ENCODE peak calls at places on chromosomes 6 and 20, in ten cellular contexts. One of them, this sample, is unnamed.

GRCh38 chr20:47785900-47786762 is 850 bp upstream of the SULF2 start:
- DNase-seq in right lobe of liver: peak
- DNase-seq in right atrium auricular region: peak
- DNase-seq in naive thymus-derived CD4-positive, alpha-beta T cell: no peak
- DNase-seq in cardiac muscle cell: peak
- DNase-seq in esophagus squamous epithelium: no peak
- DNase-seq in left ventricle myocardium inferior: peak
- DNase-seq in PC-9: peak
- DNase-seq in epithelial cell of esophagus: peak
- DNase-seq in fibroblast of lung: peak
- DNase-seq in this sample: peak

GRCh38 chr20:56504373-56505005 is 20.1 kb upstream of the FAM209A start:
- DNase-seq in right lobe of liver: no peak
- DNase-seq in right atrium auricular region: no peak
- DNase-seq in naive thymus-derived CD4-positive, alpha-beta T cell: no peak
- DNase-seq in cardiac muscle cell: peak
- DNase-seq in esophagus squamous epithelium: no peak
- DNase-seq in left ventricle myocardium inferior: no peak
- DNase-seq in PC-9: no peak
- DNase-seq in epithelial cell of esophagus: no peak
- DNase-seq in fibroblast of lung: no peak
- DNase-seq in this sample: peak

GRCh38 chr6:3449750-3450305 is 7.0 kb downstream of the SLC22A23 start:
- DNase-seq in right lobe of liver: no peak
- DNase-seq in right atrium auricular region: no peak
- DNase-seq in naive thymus-derived CD4-positive, alpha-beta T cell: no peak
- DNase-seq in cardiac muscle cell: no peak
- DNase-seq in esophagus squamous epithelium: no peak
- DNase-seq in left ventricle myocardium inferior: no peak
- DNase-seq in PC-9: no peak
- DNase-seq in epithelial cell of esophagus: no peak
- DNase-seq in fibroblast of lung: no peak
- DNase-seq in this sample: no peak

GRCh38 chr20:58709703-58710039 is 17.1 kb downstream of the NPEPL1 start:
- DNase-seq in right lobe of liver: no peak
- DNase-seq in right atrium auricular region: peak
- DNase-seq in naive thymus-derived CD4-positive, alpha-beta T cell: no peak
- DNase-seq in cardiac muscle cell: no peak
- DNase-seq in esophagus squamous epithelium: no peak
- DNase-seq in left ventricle myocardium inferior: no peak
- DNase-seq in PC-9: no peak
- DNase-seq in epithelial cell of esophagus: no peak
- DNase-seq in fibroblast of lung: no peak
- DNase-seq in this sample: no peak

GRCh38 chr20:1301031-1301529 is 27.9 kb downstream of the SDCBP2 start:
- DNase-seq in right lobe of liver: no peak
- DNase-seq in right atrium auricular region: no peak
- DNase-seq in naive thymus-derived CD4-positive, alpha-beta T cell: no peak
- DNase-seq in cardiac muscle cell: no peak
- DNase-seq in esophagus squamous epithelium: no peak
- DNase-seq in left ventricle myocardium inferior: no peak
- DNase-seq in PC-9: peak
- DNase-seq in epithelial cell of esophagus: peak
- DNase-seq in fibroblast of lung: peak
- DNase-seq in this sample: peak

GRCh38 chr20:44738779-44739477 is 6.7 kb upstream of the KCNK15 start:
- DNase-seq in right lobe of liver: no peak
- DNase-seq in right atrium auricular region: peak
- DNase-seq in naive thymus-derived CD4-positive, alpha-beta T cell: no peak
- DNase-seq in cardiac muscle cell: peak
- DNase-seq in esophagus squamous epithelium: peak
- DNase-seq in left ventricle myocardium inferior: no peak
- DNase-seq in PC-9: peak
- DNase-seq in epithelial cell of esophagus: peak
- DNase-seq in fibroblast of lung: peak
- DNase-seq in this sample: peak

GRCh38 chr20:2698912-2699311 is 6.3 kb downstream of the EBF4 start:
- DNase-seq in right lobe of liver: no peak
- DNase-seq in right atrium auricular region: peak
- DNase-seq in naive thymus-derived CD4-positive, alpha-beta T cell: no peak
- DNase-seq in cardiac muscle cell: no peak
- DNase-seq in esophagus squamous epithelium: no peak
- DNase-seq in left ventricle myocardium inferior: no peak
- DNase-seq in PC-9: no peak
- DNase-seq in epithelial cell of esophagus: no peak
- DNase-seq in fibroblast of lung: no peak
- DNase-seq in this sample: no peak

GRCh38 chr6:1971612-1972011 is 273.8 kb downstream of the GMDS start:
- DNase-seq in right lobe of liver: no peak
- DNase-seq in right atrium auricular region: no peak
- DNase-seq in naive thymus-derived CD4-positive, alpha-beta T cell: no peak
- DNase-seq in cardiac muscle cell: peak
- DNase-seq in esophagus squamous epithelium: no peak
- DNase-seq in left ventricle myocardium inferior: no peak
- DNase-seq in PC-9: no peak
- DNase-seq in epithelial cell of esophagus: no peak
- DNase-seq in fibroblast of lung: no peak
- DNase-seq in this sample: no peak

GRCh38 chr20:4484431-4485057 is 237.2 kb upstream of the PRND start:
- DNase-seq in right lobe of liver: no peak
- DNase-seq in right atrium auricular region: no peak
- DNase-seq in naive thymus-derived CD4-positive, alpha-beta T cell: no peak
- DNase-seq in cardiac muscle cell: no peak
- DNase-seq in esophagus squamous epithelium: no peak
- DNase-seq in left ventricle myocardium inferior: no peak
- DNase-seq in PC-9: no peak
- DNase-seq in epithelial cell of esophagus: no peak
- DNase-seq in fibroblast of lung: no peak
- DNase-seq in this sample: no peak

GRCh38 chr6:47187883-47188587 is 121.7 kb downstream of the TNFRSF21 start:
- DNase-seq in right lobe of liver: no peak
- DNase-seq in right atrium auricular region: no peak
- DNase-seq in naive thymus-derived CD4-positive, alpha-beta T cell: no peak
- DNase-seq in cardiac muscle cell: no peak
- DNase-seq in esophagus squamous epithelium: no peak
- DNase-seq in left ventricle myocardium inferior: no peak
- DNase-seq in PC-9: no peak
- DNase-seq in epithelial cell of esophagus: no peak
- DNase-seq in fibroblast of lung: peak
- DNase-seq in this sample: peak

GRCh38 chr6:34239240-34239825 is 2.7 kb downstream of the HMGA1 start:
- DNase-seq in right lobe of liver: no peak
- DNase-seq in right atrium auricular region: no peak
- DNase-seq in naive thymus-derived CD4-positive, alpha-beta T cell: no peak
- DNase-seq in cardiac muscle cell: no peak
- DNase-seq in esophagus squamous epithelium: no peak
- DNase-seq in left ventricle myocardium inferior: no peak
- DNase-seq in PC-9: no peak
- DNase-seq in epithelial cell of esophagus: no peak
- DNase-seq in fibroblast of lung: no peak
- DNase-seq in this sample: no peak
- H3K4me3 ChIP-seq in right lobe of liver: no peak
- H3K4me3 ChIP-seq in right atrium auricular region: no peak
- H3K4me3 ChIP-seq in naive thymus-derived CD4-positive, alpha-beta T cell: no peak
- H3K4me3 ChIP-seq in cardiac muscle cell: peak
- H3K4me3 ChIP-seq in esophagus squamous epithelium: no peak
- H3K4me3 ChIP-seq in left ventricle myocardium inferior: no peak
- H3K4me3 ChIP-seq in PC-9: peak
- H3K4me3 ChIP-seq in epithelial cell of esophagus: no peak
- H3K4me3 ChIP-seq in fibroblast of lung: peak
- H3K4me3 ChIP-seq in this sample: peak

GRCh38 chr6:89007209-89008001 is 44.0 kb upstream of the RNGTT start:
- DNase-seq in right lobe of liver: no peak
- DNase-seq in right atrium auricular region: no peak
- DNase-seq in naive thymus-derived CD4-positive, alpha-beta T cell: no peak
- DNase-seq in cardiac muscle cell: no peak
- DNase-seq in esophagus squamous epithelium: no peak
- DNase-seq in left ventricle myocardium inferior: no peak
- DNase-seq in PC-9: no peak
- DNase-seq in epithelial cell of esophagus: peak
- DNase-seq in fibroblast of lung: no peak
- DNase-seq in this sample: no peak
- H3K4me3 ChIP-seq in right lobe of liver: no peak
- H3K4me3 ChIP-seq in right atrium auricular region: no peak
- H3K4me3 ChIP-seq in naive thymus-derived CD4-positive, alpha-beta T cell: no peak
- H3K4me3 ChIP-seq in cardiac muscle cell: no peak
- H3K4me3 ChIP-seq in esophagus squamous epithelium: no peak
- H3K4me3 ChIP-seq in left ventricle myocardium inferior: no peak
- H3K4me3 ChIP-seq in PC-9: no peak
- H3K4me3 ChIP-seq in epithelial cell of esophagus: no peak
- H3K4me3 ChIP-seq in fibroblast of lung: no peak
- H3K4me3 ChIP-seq in this sample: no peak

GRCh38 chr6:37232430-37233017 is 25.0 kb upstream of the TBC1D22B start:
- DNase-seq in right lobe of liver: no peak
- DNase-seq in right atrium auricular region: no peak
- DNase-seq in naive thymus-derived CD4-positive, alpha-beta T cell: no peak
- DNase-seq in cardiac muscle cell: no peak
- DNase-seq in esophagus squamous epithelium: no peak
- DNase-seq in left ventricle myocardium inferior: no peak
- DNase-seq in PC-9: peak
- DNase-seq in epithelial cell of esophagus: no peak
- DNase-seq in fibroblast of lung: no peak
- DNase-seq in this sample: no peak
- H3K4me3 ChIP-seq in right lobe of liver: no peak
- H3K4me3 ChIP-seq in right atrium auricular region: no peak
- H3K4me3 ChIP-seq in naive thymus-derived CD4-positive, alpha-beta T cell: no peak
- H3K4me3 ChIP-seq in cardiac muscle cell: no peak
- H3K4me3 ChIP-seq in esophagus squamous epithelium: no peak
- H3K4me3 ChIP-seq in left ventricle myocardium inferior: no peak
- H3K4me3 ChIP-seq in PC-9: no peak
- H3K4me3 ChIP-seq in epithelial cell of esophagus: no peak
- H3K4me3 ChIP-seq in fibroblast of lung: no peak
- H3K4me3 ChIP-seq in this sample: no peak

GRCh38 chr6:53125276-53125675 is 23.4 kb downstream of the GCM1 start:
- DNase-seq in right lobe of liver: no peak
- DNase-seq in right atrium auricular region: no peak
- DNase-seq in naive thymus-derived CD4-positive, alpha-beta T cell: no peak
- DNase-seq in cardiac muscle cell: no peak
- DNase-seq in esophagus squamous epithelium: no peak
- DNase-seq in left ventricle myocardium inferior: no peak
- DNase-seq in PC-9: no peak
- DNase-seq in epithelial cell of esophagus: no peak
- DNase-seq in fibroblast of lung: no peak
- DNase-seq in this sample: no peak
- H3K4me3 ChIP-seq in right lobe of liver: no peak
- H3K4me3 ChIP-seq in right atrium auricular region: no peak
- H3K4me3 ChIP-seq in naive thymus-derived CD4-positive, alpha-beta T cell: no peak
- H3K4me3 ChIP-seq in cardiac muscle cell: no peak
- H3K4me3 ChIP-seq in esophagus squamous epithelium: no peak
- H3K4me3 ChIP-seq in left ventricle myocardium inferior: no peak
- H3K4me3 ChIP-seq in PC-9: no peak
- H3K4me3 ChIP-seq in epithelial cell of esophagus: no peak
- H3K4me3 ChIP-seq in fibroblast of lung: no peak
- H3K4me3 ChIP-seq in this sample: no peak

GRCh38 chr6:169119669-169120068 is 134.0 kb downstream of the THBS2 start:
- DNase-seq in right lobe of liver: no peak
- DNase-seq in right atrium auricular region: no peak
- DNase-seq in naive thymus-derived CD4-positive, alpha-beta T cell: no peak
- DNase-seq in cardiac muscle cell: no peak
- DNase-seq in esophagus squamous epithelium: no peak
- DNase-seq in left ventricle myocardium inferior: no peak
- DNase-seq in PC-9: no peak
- DNase-seq in epithelial cell of esophagus: no peak
- DNase-seq in fibroblast of lung: no peak
- DNase-seq in this sample: no peak

GRCh38 chr6:169118346-169118830 is 135.3 kb downstream of the THBS2 start:
- DNase-seq in right lobe of liver: no peak
- DNase-seq in right atrium auricular region: no peak
- DNase-seq in naive thymus-derived CD4-positive, alpha-beta T cell: no peak
- DNase-seq in cardiac muscle cell: no peak
- DNase-seq in esophagus squamous epithelium: no peak
- DNase-seq in left ventricle myocardium inferior: no peak
- DNase-seq in PC-9: no peak
- DNase-seq in epithelial cell of esophagus: no peak
- DNase-seq in fibroblast of lung: no peak
- DNase-seq in this sample: no peak

GRCh38 chr6:169121013-169121412 is 132.6 kb downstream of the THBS2 start:
- DNase-seq in right lobe of liver: no peak
- DNase-seq in right atrium auricular region: no peak
- DNase-seq in naive thymus-derived CD4-positive, alpha-beta T cell: no peak
- DNase-seq in cardiac muscle cell: no peak
- DNase-seq in esophagus squamous epithelium: no peak
- DNase-seq in left ventricle myocardium inferior: no peak
- DNase-seq in PC-9: no peak
- DNase-seq in epithelial cell of esophagus: no peak
- DNase-seq in fibroblast of lung: no peak
- DNase-seq in this sample: no peak

GRCh38 chr6:169115632-169116031 is 138.0 kb downstream of the THBS2 start:
- DNase-seq in right lobe of liver: no peak
- DNase-seq in right atrium auricular region: no peak
- DNase-seq in naive thymus-derived CD4-positive, alpha-beta T cell: no peak
- DNase-seq in cardiac muscle cell: no peak
- DNase-seq in esophagus squamous epithelium: no peak
- DNase-seq in left ventricle myocardium inferior: no peak
- DNase-seq in PC-9: no peak
- DNase-seq in epithelial cell of esophagus: no peak
- DNase-seq in fibroblast of lung: no peak
- DNase-seq in this sample: peak

GRCh38 chr6:169117663-169118062 is 136.0 kb downstream of the THBS2 start:
- DNase-seq in right lobe of liver: no peak
- DNase-seq in right atrium auricular region: no peak
- DNase-seq in naive thymus-derived CD4-positive, alpha-beta T cell: no peak
- DNase-seq in cardiac muscle cell: no peak
- DNase-seq in esophagus squamous epithelium: no peak
- DNase-seq in left ventricle myocardium inferior: no peak
- DNase-seq in PC-9: no peak
- DNase-seq in epithelial cell of esophagus: no peak
- DNase-seq in fibroblast of lung: no peak
- DNase-seq in this sample: no peak
- H3K4me3 ChIP-seq in right lobe of liver: no peak
- H3K4me3 ChIP-seq in right atrium auricular region: no peak
- H3K4me3 ChIP-seq in naive thymus-derived CD4-positive, alpha-beta T cell: no peak
- H3K4me3 ChIP-seq in cardiac muscle cell: no peak
- H3K4me3 ChIP-seq in esophagus squamous epithelium: no peak
- H3K4me3 ChIP-seq in left ventricle myocardium inferior: no peak
- H3K4me3 ChIP-seq in PC-9: no peak
- H3K4me3 ChIP-seq in epithelial cell of esophagus: no peak
- H3K4me3 ChIP-seq in fibroblast of lung: no peak
- H3K4me3 ChIP-seq in this sample: no peak

GRCh38 chr20:32878820-32879219 is 20.1 kb downstream of the EFCAB8 start:
- DNase-seq in right lobe of liver: no peak
- DNase-seq in right atrium auricular region: no peak
- DNase-seq in naive thymus-derived CD4-positive, alpha-beta T cell: no peak
- DNase-seq in cardiac muscle cell: no peak
- DNase-seq in esophagus squamous epithelium: no peak
- DNase-seq in left ventricle myocardium inferior: no peak
- DNase-seq in PC-9: no peak
- DNase-seq in epithelial cell of esophagus: no peak
- DNase-seq in fibroblast of lung: no peak
- DNase-seq in this sample: no peak
- H3K4me3 ChIP-seq in right lobe of liver: no peak
- H3K4me3 ChIP-seq in right atrium auricular region: no peak
- H3K4me3 ChIP-seq in naive thymus-derived CD4-positive, alpha-beta T cell: no peak
- H3K4me3 ChIP-seq in cardiac muscle cell: no peak
- H3K4me3 ChIP-seq in esophagus squamous epithelium: no peak
- H3K4me3 ChIP-seq in left ventricle myocardium inferior: no peak
- H3K4me3 ChIP-seq in PC-9: no peak
- H3K4me3 ChIP-seq in epithelial cell of esophagus: no peak
- H3K4me3 ChIP-seq in fibroblast of lung: no peak
- H3K4me3 ChIP-seq in this sample: no peak

This sample was measured in fibroblast of mammary gland.